ENCODE peak calls at places on chromosomes 5 and 9, in ten cellular contexts. E is A673; Y is mammary epithelial cell; M is HL-60; K is AG04450; R is heart right ventricle; W is gastrocnemius medialis; I is PC-9; N is CD8-positive, alpha-beta T cell; V is body of pancreas. C is an unnamed sample. For H3K27me3, the result is how much of the 10 kb centered on the place peaks cover.

GRCh38 chr5:78483809-78484521 is 123.5 kb downstream of the SCAMP1 start:
- DNase-seq in E (no peak), Y (no peak), M (peak), K (no peak), R (no peak), W (no peak), I (no peak), N (no peak), V (no peak), C (no peak)

GRCh38 chr5:71770381-71770780 is 51.3 kb downstream of the CARTPT start:
- DNase-seq in E (no peak), Y (no peak), M (no peak), K (no peak), R (no peak), W (no peak), I (no peak), N (no peak), V (no peak), C (no peak)

GRCh38 chr5:128597151-128597550 is 59.1 kb upstream of the FBN2 start:
- DNase-seq in E (no peak), Y (no peak), M (no peak), K (no peak), R (no peak), W (no peak), I (no peak), N (no peak), V (no peak), C (no peak)

GRCh38 chr5:135434591-135435466 is 12.3 kb downstream of the DCANP1 start:
- DNase-seq in E (no peak), Y (no peak), M (no peak), K (no peak), R (no peak), W (no peak), I (no peak), N (no peak), V (no peak), C (no peak)

GRCh38 chr5:169812786-169813185 is 167.5 kb downstream of the INSYN2B start:
- DNase-seq in E (no peak), Y (no peak), M (no peak), K (no peak), R (no peak), W (no peak), I (no peak), N (no peak), V (no peak), C (no peak)

GRCh38 chr5:57718155-57718554 is 235.5 kb upstream of the ACTBL2 start:
- DNase-seq in E (no peak), Y (peak), M (no peak), K (no peak), R (no peak), W (no peak), I (no peak), N (no peak), V (no peak), C (no peak)

GRCh38 chr5:16508730-16509531 is 43.3 kb upstream of the ZNF622 start:
- DNase-seq in E (no peak), Y (peak), M (peak), K (no peak), R (peak), W (peak), I (peak), N (no peak), V (peak), C (peak)

GRCh38 chr5:172816887-172817418 is 17.1 kb upstream of the ERGIC1 start:
- DNase-seq in E (peak), Y (peak), M (no peak), K (no peak), R (no peak), W (no peak), I (no peak), N (no peak), V (no peak), C (peak)

GRCh38 chr5:110651507-110651906 is 75.0 kb downstream of the TMEM232 start:
- DNase-seq in E (no peak), Y (no peak), M (no peak), K (no peak), R (no peak), W (no peak), I (no peak), N (no peak), V (no peak), C (no peak)

GRCh38 chr9:37061763-37062162 is 27.7 kb upstream of the PAX5 start:
- DNase-seq in E (no peak), Y (no peak), M (peak), K (no peak), R (no peak), W (no peak), I (no peak), N (no peak), V (no peak), C (no peak)

GRCh38 chr5:132971483-132972435 is 8.3 kb upstream of the AFF4 start:
- DNase-seq in E (no peak), Y (no peak), M (no peak), K (no peak), R (no peak), W (no peak), I (peak), N (no peak), V (no peak), C (no peak)

GRCh38 chr9:100150209-100150608 is 51.2 kb downstream of the INVS start:
- DNase-seq in E (peak), Y (no peak), M (no peak), K (no peak), R (no peak), W (no peak), I (no peak), N (no peak), V (no peak), C (no peak)

GRCh38 chr9:14782652-14783051 is 60.1 kb upstream of the CER1 start:
- DNase-seq in E (no peak), Y (no peak), M (no peak), K (no peak), R (no peak), W (peak), I (no peak), N (no peak), V (no peak), C (no peak)

GRCh38 chr9:79522793-79523192 is 49.0 kb upstream of the TLE4 start:
- DNase-seq in E (no peak), Y (no peak), M (no peak), K (no peak), R (no peak), W (no peak), I (no peak), N (no peak), V (no peak), C (no peak)

GRCh38 chr9:129081388-129081889 is 528 bp downstream of the DOLPP1 start:
- DNase-seq in E (no peak), Y (no peak), M (peak), K (no peak), R (no peak), W (no peak), I (no peak), N (no peak), V (no peak), C (no peak)

DNA sequence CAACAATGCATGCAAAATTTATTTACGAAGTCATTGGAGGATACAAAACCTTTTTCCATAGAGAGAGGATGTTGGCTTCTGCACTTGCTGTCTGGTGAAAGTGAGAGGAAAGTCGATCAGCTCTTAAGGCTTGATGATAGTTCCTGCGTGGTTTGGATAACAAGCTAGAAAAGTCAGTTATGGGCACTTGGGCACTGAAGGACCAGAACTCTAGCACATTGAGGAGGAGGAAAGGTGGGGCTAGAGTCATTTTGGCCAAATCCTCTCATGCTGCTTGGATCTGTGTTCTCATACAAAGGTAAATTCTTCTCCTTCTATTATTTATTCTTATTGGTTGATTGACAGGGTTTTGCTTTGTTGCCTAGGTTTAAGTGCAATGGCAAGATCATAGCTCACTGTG is 245.9 kb upstream of the ADAMTSL1 start:
- DNase-seq in E (no peak), Y (no peak), M (no peak), K (no peak), R (no peak), W (no peak), I (no peak), N (no peak), V (no peak), C (no peak)
- TF ChIP-seq CTCF in E (no peak), Y (no peak), M (no peak), K (no peak), R (no peak), W (no peak), I (no peak), N (no peak), V (no peak), C (no peak)

DNA sequence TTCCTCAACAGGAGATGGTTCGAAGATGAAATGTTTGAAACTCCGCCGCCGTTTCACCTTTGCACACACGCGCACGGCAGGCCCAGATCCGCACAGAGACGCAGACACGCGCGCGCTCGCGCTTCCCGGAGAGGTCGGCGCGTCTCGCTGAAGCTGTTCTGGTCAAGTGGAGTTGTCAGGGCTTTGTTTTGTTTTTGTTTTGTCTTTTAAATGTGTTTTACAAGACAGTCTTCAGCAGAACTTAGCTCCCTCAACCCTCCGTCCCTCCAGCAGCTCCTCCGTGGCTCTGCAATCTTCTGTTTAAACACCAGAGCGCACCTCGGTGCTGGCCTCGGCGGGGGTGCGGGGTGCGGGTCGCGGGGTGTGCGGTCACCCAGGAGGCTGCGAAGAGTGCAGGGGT is 5.3 kb upstream of the IRX2 start:
- DNase-seq in E (no peak), Y (no peak), M (no peak), K (no peak), R (no peak), W (no peak), I (no peak), N (no peak), V (no peak), C (peak)
- H3K27me3 ChIP-seq in E (under half), Y (under half), M (under half), K (under half), R (half or more), W (half or more), I (under half), N (under half), V (under half), C (under half)

DNA sequence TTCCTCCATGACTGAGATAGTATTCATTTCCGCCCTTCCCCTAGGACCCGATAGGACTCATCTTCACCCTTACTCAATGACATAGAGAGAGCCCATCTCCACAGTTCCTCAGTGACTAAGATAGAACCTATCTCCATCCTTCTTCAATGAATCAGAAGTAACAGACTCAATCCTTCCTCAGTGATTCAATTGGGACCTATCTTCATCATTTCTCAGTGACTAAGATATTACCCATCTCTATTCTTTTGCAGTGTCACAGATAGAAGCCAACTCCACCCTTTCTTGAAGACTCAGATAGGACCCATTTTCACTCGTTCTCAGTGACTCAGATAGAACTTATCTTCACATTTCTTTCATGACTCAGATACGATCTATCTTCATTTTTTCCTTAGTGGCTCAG is 164.6 kb downstream of the FBXO4 start:
- DNase-seq in E (no peak), Y (no peak), M (no peak), K (no peak), R (no peak), W (no peak), I (no peak), N (no peak), V (no peak), C (no peak)
- H3K4me3 ChIP-seq in E (no peak), Y (no peak), M (no peak), K (no peak), R (no peak), W (no peak), I (no peak), N (no peak), V (no peak), C (no peak)

DNA sequence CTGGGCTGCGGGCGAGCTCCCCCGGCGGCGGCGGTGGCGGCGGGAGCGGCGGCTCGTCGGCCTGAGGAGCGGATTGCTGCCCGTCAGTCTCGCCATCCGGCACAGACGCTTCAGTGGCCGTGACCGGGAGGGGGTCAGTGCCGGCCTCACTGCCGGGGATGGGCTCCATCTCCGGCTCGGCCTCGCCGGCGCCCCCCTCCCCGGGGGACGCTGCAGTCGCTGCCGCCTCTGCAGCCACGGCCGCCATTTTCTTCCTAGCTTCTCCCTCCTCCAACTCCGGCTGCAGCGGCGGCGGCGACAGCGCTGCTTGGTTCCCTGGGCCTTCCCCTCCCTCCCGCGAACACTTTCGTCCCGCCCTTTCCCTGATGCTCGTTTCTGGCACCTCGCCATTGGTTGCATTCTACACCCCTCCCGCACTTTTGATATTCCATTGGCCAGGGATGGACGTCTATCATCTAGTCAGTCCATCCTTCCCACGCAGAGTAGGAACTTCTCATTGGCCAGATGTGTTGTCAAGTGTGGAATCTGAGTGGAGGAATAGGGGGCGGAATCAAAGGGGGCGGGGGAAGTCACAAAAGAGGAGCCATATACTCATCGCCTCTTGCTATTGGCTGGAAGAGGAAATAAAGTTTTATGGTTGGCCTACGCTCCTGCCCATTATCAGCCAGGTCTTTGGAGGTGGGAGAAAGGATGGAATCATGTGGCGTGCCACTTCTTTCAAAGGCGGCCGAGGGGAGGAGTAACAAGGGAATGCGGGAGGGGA is at the start of gene PWWP2A:
- DNase-seq in E (peak), Y (peak), M (peak), K (peak), R (peak), W (peak), I (peak), N (peak), V (peak), C (peak)
- TF ChIP-seq CTCF in E (no peak), Y (peak), M (no peak), K (no peak), R (peak), W (peak), I (no peak), N (no peak), V (no peak), C (no peak)

DNA sequence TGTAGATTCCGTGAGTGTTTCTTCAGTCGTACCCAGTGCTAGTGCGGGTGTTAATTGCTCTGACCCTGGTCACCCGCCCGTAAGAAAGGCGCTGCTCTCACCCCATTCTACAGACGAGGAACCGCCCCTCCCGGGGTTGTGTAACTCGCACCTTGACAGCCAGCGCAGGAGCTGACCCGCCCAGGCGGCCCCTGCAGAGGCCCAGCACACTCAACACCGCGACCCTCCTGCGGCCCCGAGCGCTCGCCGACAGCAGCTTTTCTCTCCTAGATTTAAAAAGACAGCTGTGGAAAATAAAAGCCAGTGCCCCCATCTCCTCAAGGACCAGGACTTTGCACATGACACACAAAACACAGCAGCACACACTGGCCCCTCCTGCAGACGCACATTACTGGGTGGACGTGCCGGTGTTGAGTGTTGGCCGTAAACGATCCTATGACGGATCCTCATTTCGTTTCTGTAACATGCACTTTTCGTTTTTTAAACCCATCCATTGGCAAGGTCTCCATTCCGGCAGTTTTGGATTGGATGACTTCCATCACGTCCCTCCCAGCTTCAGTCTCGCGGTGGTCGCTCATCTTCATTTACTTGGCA is 22.9 kb downstream of the OR2V2 start:
- DNase-seq in E (no peak), Y (no peak), M (no peak), K (no peak), R (no peak), W (no peak), I (no peak), N (no peak), V (no peak), C (peak)
- H3K27me3 ChIP-seq in E (under half), Y (under half), M (under half), K (under half), R (half or more), W (half or more), I (under half), N (under half), V (under half), C (under half)

DNA sequence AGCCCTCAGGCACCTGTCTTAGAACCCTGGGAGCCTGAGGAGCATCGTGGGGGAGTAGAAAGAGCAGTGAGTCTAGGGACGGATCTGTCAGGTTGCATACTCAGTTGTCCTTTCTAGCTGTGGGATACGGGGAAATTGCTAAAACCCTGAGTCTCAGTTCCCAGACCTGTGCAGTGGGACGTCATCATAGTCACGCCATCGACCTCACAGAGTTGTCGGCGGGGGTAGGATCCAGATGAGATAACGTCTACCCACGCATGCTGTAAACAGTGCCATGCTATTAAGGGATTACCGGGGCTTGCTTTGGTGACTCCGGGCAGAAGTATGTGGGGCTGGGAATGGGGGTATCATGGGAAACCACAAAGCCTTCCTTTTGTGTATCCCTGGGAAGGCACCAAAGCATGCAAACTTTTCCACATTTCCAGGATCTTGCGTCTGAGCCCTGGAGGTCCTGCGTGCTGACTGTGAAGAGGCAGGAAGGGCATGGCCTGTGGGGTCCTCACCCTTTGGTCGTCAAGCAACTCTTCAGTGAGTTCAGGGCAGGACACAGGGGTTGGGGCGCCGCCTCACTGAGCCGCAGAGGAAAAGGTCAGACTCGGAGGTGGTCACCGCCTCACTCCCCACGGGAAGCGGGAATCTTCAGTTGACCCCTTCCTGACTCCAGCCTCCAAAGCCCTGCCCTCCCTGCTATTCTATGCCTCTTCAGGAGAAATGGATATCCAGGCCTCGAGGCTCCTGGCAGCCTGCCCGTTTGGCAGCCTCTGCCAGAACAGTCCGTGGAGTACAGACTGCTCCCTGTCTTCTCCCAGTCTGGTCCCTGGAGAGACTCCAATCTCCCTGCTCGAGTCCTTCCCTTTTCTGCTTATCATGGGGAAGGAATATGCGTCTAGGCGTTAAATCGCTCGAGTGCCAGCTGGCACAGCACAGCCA is 186.8 kb upstream of the KLF9 start:
- DNase-seq in E (peak), Y (peak), M (no peak), K (peak), R (peak), W (peak), I (peak), N (peak), V (peak), C (peak)
- H3K4me3 ChIP-seq in E (peak), Y (no peak), M (no peak), K (peak), R (no peak), W (peak), I (no peak), N (no peak), V (no peak), C (peak)

GRCh38 chr9:127224178-127224882 is 40.2 kb upstream of the GARNL3 start:
- DNase-seq in E (peak), Y (peak), M (peak), K (no peak), R (peak), W (peak), I (peak), N (peak), V (peak), C (peak)
- TF ChIP-seq CTCF in E (no peak), Y (peak), M (no peak), K (no peak), R (peak), W (no peak), I (no peak), N (no peak), V (no peak), C (peak)

GRCh38 chr5:123681061-123681460 is 169.1 kb downstream of the CSNK1G3 start:
- DNase-seq in E (no peak), Y (no peak), M (no peak), K (no peak), R (no peak), W (no peak), I (no peak), N (no peak), V (no peak), C (no peak)
- H3K27me3 ChIP-seq in E (under half), Y (under half), M (under half), K (under half), R (under half), W (under half), I (under half), N (under half), V (under half), C (under half)

C was measured in tibial artery.